ENCODE peak calls at places on chromosomes 3 and 15, in ten cellular contexts. One of them, this sample, is unnamed.

GRCh38 chr3:148970311-148970710 is 21.0 kb upstream of the GYG1 start:
- DNase-seq in iPS DF 19.7: no peak
- DNase-seq in AG08396: no peak
- DNase-seq in T-helper 17 cell: no peak
- DNase-seq in activated CD8-positive, alpha-beta memory T cell treated with anti-CD3 and anti-CD28 coated beads for 1 hour: no peak
- DNase-seq in cardiac muscle cell: no peak
- DNase-seq in caudate nucleus: no peak
- DNase-seq in uterus: no peak
- DNase-seq in T-helper 1 cell: no peak
- DNase-seq in dorsolateral prefrontal cortex: no peak
- DNase-seq in this sample: no peak

GRCh38 chr3:102002056-102002455 is 152.7 kb downstream of the NFKBIZ start:
- DNase-seq in iPS DF 19.7: no peak
- DNase-seq in AG08396: no peak
- DNase-seq in T-helper 17 cell: no peak
- DNase-seq in activated CD8-positive, alpha-beta memory T cell treated with anti-CD3 and anti-CD28 coated beads for 1 hour: no peak
- DNase-seq in cardiac muscle cell: no peak
- DNase-seq in caudate nucleus: no peak
- DNase-seq in uterus: no peak
- DNase-seq in T-helper 1 cell: no peak
- DNase-seq in dorsolateral prefrontal cortex: no peak
- DNase-seq in this sample: no peak

GRCh38 chr3:150015906-150016305 is 45.2 kb upstream of the PFN2 start:
- DNase-seq in iPS DF 19.7: no peak
- DNase-seq in AG08396: no peak
- DNase-seq in T-helper 17 cell: no peak
- DNase-seq in activated CD8-positive, alpha-beta memory T cell treated with anti-CD3 and anti-CD28 coated beads for 1 hour: no peak
- DNase-seq in cardiac muscle cell: no peak
- DNase-seq in caudate nucleus: no peak
- DNase-seq in uterus: no peak
- DNase-seq in T-helper 1 cell: no peak
- DNase-seq in dorsolateral prefrontal cortex: no peak
- DNase-seq in this sample: no peak

GRCh38 chr3:21645121-21645897 is 105.7 kb downstream of the ZNF385D start:
- DNase-seq in iPS DF 19.7: no peak
- DNase-seq in AG08396: peak
- DNase-seq in T-helper 17 cell: no peak
- DNase-seq in activated CD8-positive, alpha-beta memory T cell treated with anti-CD3 and anti-CD28 coated beads for 1 hour: no peak
- DNase-seq in cardiac muscle cell: no peak
- DNase-seq in caudate nucleus: no peak
- DNase-seq in uterus: peak
- DNase-seq in T-helper 1 cell: no peak
- DNase-seq in dorsolateral prefrontal cortex: peak
- DNase-seq in this sample: no peak

GRCh38 chr15:41713047-41713446 is 52.8 kb downstream of the MGA start:
- DNase-seq in iPS DF 19.7: no peak
- DNase-seq in AG08396: peak
- DNase-seq in T-helper 17 cell: no peak
- DNase-seq in activated CD8-positive, alpha-beta memory T cell treated with anti-CD3 and anti-CD28 coated beads for 1 hour: no peak
- DNase-seq in cardiac muscle cell: no peak
- DNase-seq in caudate nucleus: no peak
- DNase-seq in uterus: peak
- DNase-seq in T-helper 1 cell: no peak
- DNase-seq in dorsolateral prefrontal cortex: no peak
- DNase-seq in this sample: no peak

GRCh38 chr15:77481670-77482069 is 61.0 kb downstream of the HMG20A start:
- DNase-seq in iPS DF 19.7: no peak
- DNase-seq in AG08396: no peak
- DNase-seq in T-helper 17 cell: no peak
- DNase-seq in activated CD8-positive, alpha-beta memory T cell treated with anti-CD3 and anti-CD28 coated beads for 1 hour: no peak
- DNase-seq in cardiac muscle cell: no peak
- DNase-seq in caudate nucleus: no peak
- DNase-seq in uterus: no peak
- DNase-seq in T-helper 1 cell: no peak
- DNase-seq in dorsolateral prefrontal cortex: no peak
- DNase-seq in this sample: no peak

GRCh38 chr15:52567886-52568568 is 803 bp downstream of the ARPP19 start:
- DNase-seq in iPS DF 19.7: no peak
- DNase-seq in AG08396: peak
- DNase-seq in T-helper 17 cell: no peak
- DNase-seq in activated CD8-positive, alpha-beta memory T cell treated with anti-CD3 and anti-CD28 coated beads for 1 hour: peak
- DNase-seq in cardiac muscle cell: no peak
- DNase-seq in caudate nucleus: no peak
- DNase-seq in uterus: no peak
- DNase-seq in T-helper 1 cell: peak
- DNase-seq in dorsolateral prefrontal cortex: no peak
- DNase-seq in this sample: peak

GRCh38 chr3:195129644-195130492 is 141.1 kb downstream of the XXYLT1 start:
- DNase-seq in iPS DF 19.7: no peak
- DNase-seq in AG08396: no peak
- DNase-seq in T-helper 17 cell: no peak
- DNase-seq in activated CD8-positive, alpha-beta memory T cell treated with anti-CD3 and anti-CD28 coated beads for 1 hour: no peak
- DNase-seq in cardiac muscle cell: no peak
- DNase-seq in caudate nucleus: no peak
- DNase-seq in uterus: no peak
- DNase-seq in T-helper 1 cell: no peak
- DNase-seq in dorsolateral prefrontal cortex: no peak
- DNase-seq in this sample: peak

GRCh38 chr3:128492353-128493220 is at the start of gene GATA2:
- DNase-seq in iPS DF 19.7: no peak
- DNase-seq in AG08396: no peak
- DNase-seq in T-helper 17 cell: no peak
- DNase-seq in activated CD8-positive, alpha-beta memory T cell treated with anti-CD3 and anti-CD28 coated beads for 1 hour: no peak
- DNase-seq in cardiac muscle cell: peak
- DNase-seq in caudate nucleus: no peak
- DNase-seq in uterus: peak
- DNase-seq in T-helper 1 cell: no peak
- DNase-seq in dorsolateral prefrontal cortex: no peak
- DNase-seq in this sample: peak

GRCh38 chr3:187242435-187242834 is 45.1 kb downstream of the RTP1 start:
- DNase-seq in iPS DF 19.7: no peak
- DNase-seq in AG08396: peak
- DNase-seq in T-helper 17 cell: no peak
- DNase-seq in activated CD8-positive, alpha-beta memory T cell treated with anti-CD3 and anti-CD28 coated beads for 1 hour: no peak
- DNase-seq in cardiac muscle cell: no peak
- DNase-seq in caudate nucleus: no peak
- DNase-seq in uterus: no peak
- DNase-seq in T-helper 1 cell: no peak
- DNase-seq in dorsolateral prefrontal cortex: no peak
- DNase-seq in this sample: no peak

GRCh38 chr3:94875149-94875548 is 812.3 kb downstream of the NSUN3 start:
- DNase-seq in iPS DF 19.7: no peak
- DNase-seq in AG08396: peak
- DNase-seq in T-helper 17 cell: no peak
- DNase-seq in activated CD8-positive, alpha-beta memory T cell treated with anti-CD3 and anti-CD28 coated beads for 1 hour: no peak
- DNase-seq in cardiac muscle cell: no peak
- DNase-seq in caudate nucleus: no peak
- DNase-seq in uterus: no peak
- DNase-seq in T-helper 1 cell: no peak
- DNase-seq in dorsolateral prefrontal cortex: no peak
- DNase-seq in this sample: no peak

GRCh38 chr3:14077310-14077709 is 47.4 kb downstream of the CHCHD4 start:
- DNase-seq in iPS DF 19.7: no peak
- DNase-seq in AG08396: no peak
- DNase-seq in T-helper 17 cell: no peak
- DNase-seq in activated CD8-positive, alpha-beta memory T cell treated with anti-CD3 and anti-CD28 coated beads for 1 hour: no peak
- DNase-seq in cardiac muscle cell: no peak
- DNase-seq in caudate nucleus: no peak
- DNase-seq in uterus: no peak
- DNase-seq in T-helper 1 cell: no peak
- DNase-seq in dorsolateral prefrontal cortex: no peak
- DNase-seq in this sample: no peak

GRCh38 chr15:96735621-96736020 is 405.1 kb downstream of the NR2F2 start:
- DNase-seq in iPS DF 19.7: no peak
- DNase-seq in AG08396: no peak
- DNase-seq in T-helper 17 cell: no peak
- DNase-seq in activated CD8-positive, alpha-beta memory T cell treated with anti-CD3 and anti-CD28 coated beads for 1 hour: no peak
- DNase-seq in cardiac muscle cell: no peak
- DNase-seq in caudate nucleus: no peak
- DNase-seq in uterus: no peak
- DNase-seq in T-helper 1 cell: no peak
- DNase-seq in dorsolateral prefrontal cortex: no peak
- DNase-seq in this sample: no peak

GRCh38 chr15:63971427-63971805 is 74.9 kb downstream of the DAPK2 start:
- DNase-seq in iPS DF 19.7: no peak
- DNase-seq in AG08396: no peak
- DNase-seq in T-helper 17 cell: no peak
- DNase-seq in activated CD8-positive, alpha-beta memory T cell treated with anti-CD3 and anti-CD28 coated beads for 1 hour: peak
- DNase-seq in cardiac muscle cell: no peak
- DNase-seq in caudate nucleus: no peak
- DNase-seq in uterus: no peak
- DNase-seq in T-helper 1 cell: peak
- DNase-seq in dorsolateral prefrontal cortex: no peak
- DNase-seq in this sample: no peak

This sample was measured in memory B cell.